ENCODE peak calls at places on chromosomes 5 and 9, in six cellular contexts. V is OCI-LY7, T is brain microvascular endothelial cell, W is neural progenitor cell, L is upper lobe of left lung, Z is tibial nerve. X is an unnamed sample.

GRCh38 chr5:134132372-134133212 is 18.1 kb downstream of the TCF7 start:
- DNase-seq in V (peak; percentile 42), T (no peak), W (no peak), L (no peak), Z (no peak), X (no peak)

GRCh38 chr5:68730220-68731010 is 363.4 kb upstream of the SLC30A5 start:
- DNase-seq in V (no peak), T (peak; percentile 88), W (no peak), L (no peak), Z (peak; percentile 38), X (no peak)

GRCh38 chr9:70466976-70467551 is 52.6 kb upstream of the KLF9 start:
- DNase-seq in V (no peak), T (peak; percentile 82), W (no peak), L (peak; percentile 45), Z (no peak), X (peak; percentile 27)

GRCh38 chr5:177353093-177353492 is 1.6 kb upstream of the LMAN2 start:
- DNase-seq in V (no peak), T (no peak), W (no peak), L (no peak), Z (no peak), X (peak; percentile 63)

GRCh38 chr5:132205385-132206125 is 22.1 kb downstream of the P4HA2 start:
- DNase-seq in V (peak; percentile 94), T (no peak), W (no peak), L (no peak), Z (no peak), X (no peak)

GRCh38 chr5:114467141-114467540 is 105.3 kb downstream of the KCNN2 start:
- DNase-seq in V (no peak), T (no peak), W (no peak), L (no peak), Z (no peak), X (no peak)

GRCh38 chr9:7653262-7653661 is 146.3 kb downstream of the DMAC1 start:
- DNase-seq in V (no peak), T (no peak), W (no peak), L (no peak), Z (no peak), X (no peak)

GRCh38 chr9:89657765-89658164 is 53.0 kb downstream of the GADD45G start:
- DNase-seq in V (no peak), T (no peak), W (no peak), L (no peak), Z (no peak), X (no peak)

GRCh38 chr5:137516961-137517360 is 17.8 kb upstream of the SPOCK1 start:
- DNase-seq in V (no peak), T (no peak), W (no peak), L (no peak), Z (no peak), X (no peak)

GRCh38 chr9:76153902-76154629 is 240.2 kb downstream of the RFK start:
- DNase-seq in V (no peak), T (no peak), W (no peak), L (no peak), Z (no peak), X (no peak)

GRCh38 chr5:146344155-146345118 is 5.8 kb downstream of the POU4F3 start:
- DNase-seq in V (no peak), T (no peak), W (peak; percentile 95), L (no peak), Z (no peak), X (no peak)

GRCh38 chr9:95082401-95083084 is 235.0 kb downstream of the FANCC start:
- DNase-seq in V (no peak), T (no peak), W (no peak), L (no peak), Z (no peak), X (no peak)

GRCh38 chr5:172712610-172713009 is 58.4 kb downstream of the DUSP1 start:
- DNase-seq in V (no peak), T (no peak), W (no peak), L (no peak), Z (no peak), X (no peak)

GRCh38 chr9:37663926-37664325 is 13.2 kb downstream of the FRMPD1 start:
- DNase-seq in V (no peak), T (no peak), W (no peak), L (no peak), Z (no peak), X (no peak)

GRCh38 chr5:92899611-92900010 is 681.4 kb downstream of the NR2F1-AS1 start:
- DNase-seq in V (no peak), T (no peak), W (no peak), L (no peak), Z (no peak), X (no peak)

GRCh38 chr9:74773886-74774479 is 113.7 kb downstream of the TRPM6 start:
- DNase-seq in V (peak; percentile 77), T (peak; percentile 72), W (peak; percentile 84), L (peak; percentile 79), Z (peak; percentile 85), X (peak; percentile 21)

GRCh38 chr9:99925542-99925941 is 19.1 kb downstream of the STX17 start:
- DNase-seq in V (no peak), T (no peak), W (no peak), L (no peak), Z (no peak), X (no peak)

GRCh38 chr9:109256381-109256780 is 64.5 kb downstream of the EPB41L4B start:
- DNase-seq in V (no peak), T (no peak), W (no peak), L (no peak), Z (no peak), X (no peak)

GRCh38 chr5:87150630-87151029 is 117.1 kb upstream of the RASA1 start:
- DNase-seq in V (no peak), T (no peak), W (no peak), L (no peak), Z (no peak), X (no peak)

GRCh38 chr5:91937121-91937520 is 554.0 kb upstream of the ARRDC3 start:
- DNase-seq in V (no peak), T (no peak), W (no peak), L (no peak), Z (no peak), X (no peak)

GRCh38 chr9:5499889-5500398 is 10.4 kb upstream of the PDCD1LG2 start:
- DNase-seq in V (no peak), T (peak; percentile 51), W (no peak), L (peak; percentile 45), Z (peak; percentile 35), X (peak; percentile 14)

GRCh38 chr9:35538361-35539234 is 48.7 kb downstream of the RUSC2 start:
- DNase-seq in V (no peak), T (peak; percentile 61), W (peak; percentile 76), L (peak; percentile 64), Z (peak; percentile 56), X (peak; percentile 56)

GRCh38 chr9:105269593-105269992 is 25.1 kb downstream of the SLC44A1 start:
- DNase-seq in V (no peak), T (no peak), W (no peak), L (no peak), Z (no peak), X (no peak)

GRCh38 chr9:87441251-87441650 is 56.4 kb upstream of the DAPK1 start:
- DNase-seq in V (no peak), T (no peak), W (no peak), L (no peak), Z (no peak), X (no peak)

GRCh38 chr9:13023498-13023897 is 248.7 kb downstream of the LURAP1L start:
- DNase-seq in V (no peak), T (peak; percentile 34), W (no peak), L (no peak), Z (no peak), X (no peak)

GRCh38 chr9:103928452-103928851 is 165.7 kb upstream of the SMC2 start:
- DNase-seq in V (no peak), T (no peak), W (no peak), L (no peak), Z (no peak), X (no peak)

GRCh38 chr9:95444160-95444559 is 72.6 kb downstream of the PTCH1 start:
- DNase-seq in V (no peak), T (no peak), W (no peak), L (no peak), Z (no peak), X (no peak)

GRCh38 chr9:137301086-137301947 is 754 bp downstream of the NRARP start:
- DNase-seq in V (no peak), T (no peak), W (peak; percentile 91), L (no peak), Z (no peak), X (peak; percentile 36)

GRCh38 chr5:127878174-127878750 is 175.1 kb downstream of the CCDC192 start:
- DNase-seq in V (peak; percentile 23), T (peak; percentile 53), W (peak; percentile 60), L (peak; percentile 60), Z (no peak), X (no peak)
- TF ChIP-seq CTCF in V (peak; percentile 62), T (peak; percentile 80), W (peak; percentile 69), L (peak; percentile 61), Z (no peak), X (no peak)

DNA sequence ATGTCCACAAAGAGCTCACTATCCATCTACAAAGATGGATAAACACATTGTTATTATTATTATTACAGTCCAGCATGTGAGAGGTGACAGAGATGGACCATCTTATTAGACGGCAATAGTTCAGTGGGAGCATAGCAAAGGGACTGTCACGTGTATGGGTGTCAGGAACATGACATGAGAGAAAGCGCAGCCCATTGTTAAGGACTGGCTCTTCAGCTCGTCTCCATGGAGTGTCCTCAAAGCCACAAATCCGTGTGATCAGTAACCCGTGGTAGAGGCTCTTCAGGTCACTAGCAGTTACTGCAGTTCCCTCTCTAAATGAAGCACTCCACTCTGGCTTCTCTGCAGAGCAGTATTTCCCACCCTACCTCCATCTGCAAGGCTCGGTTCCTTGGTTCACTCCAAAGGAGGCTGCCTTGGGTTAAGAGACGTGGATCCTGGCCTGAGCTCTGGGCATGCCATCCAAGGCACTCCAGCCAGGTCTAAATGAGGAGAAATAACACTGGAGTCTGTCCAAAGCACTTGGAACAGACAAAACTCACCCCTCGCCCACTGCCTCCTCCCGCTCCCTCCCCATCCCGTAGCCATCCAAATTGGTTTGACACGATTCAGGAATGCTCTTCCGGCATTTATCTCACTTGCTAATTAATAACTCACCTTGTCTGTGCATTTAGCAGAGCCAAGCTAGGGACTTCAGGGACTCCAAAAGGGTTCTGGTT is 122.3 kb upstream of the WWC1 start:
- DNase-seq in V (no peak), T (no peak), W (no peak), L (no peak), Z (no peak), X (no peak)
- H3K27ac ChIP-seq in V (no peak overlapping the region), T (no peak overlapping the region), W (no peak overlapping the region), L (no peak overlapping the region), Z (no peak overlapping the region), X (no peak overlapping the region)

DNA sequence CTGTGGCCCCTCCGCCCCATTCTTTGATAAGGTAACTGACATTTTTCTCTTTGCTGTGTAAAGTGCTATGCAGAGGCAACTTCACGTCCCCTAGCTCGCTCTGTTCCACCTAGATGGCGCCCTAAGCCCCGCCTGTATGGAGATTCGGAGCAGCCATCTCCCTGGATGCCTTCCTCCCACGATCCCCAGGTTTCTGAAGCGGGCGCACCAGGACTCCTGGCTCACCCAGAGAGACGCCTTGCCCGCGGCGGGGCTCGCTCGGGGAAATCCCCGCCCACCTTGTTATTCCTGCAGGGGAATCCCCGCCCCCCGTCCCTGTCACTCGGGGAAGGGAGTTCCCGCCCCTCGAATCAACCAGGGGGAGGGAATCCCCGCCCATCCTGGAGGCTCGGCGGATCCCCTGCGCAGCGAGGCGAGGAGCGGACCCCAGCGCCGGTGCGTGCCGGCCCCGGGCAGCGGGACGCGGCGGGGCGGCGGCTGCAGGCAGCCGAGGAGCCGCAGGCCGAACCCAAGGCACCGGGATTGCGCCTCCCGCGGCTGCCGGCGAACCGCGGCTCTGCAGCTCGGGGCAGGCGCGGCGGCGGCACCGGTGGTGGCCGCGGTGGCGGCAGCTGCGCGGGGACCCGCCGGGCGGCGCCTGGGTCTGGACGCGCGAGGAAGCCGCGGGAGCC is at the start of gene PDZD2:
- DNase-seq in V (peak; percentile 43), T (peak; percentile 42), W (peak; percentile 94), L (peak; percentile 60), Z (peak; percentile 68), X (peak; percentile 43)
- TF ChIP-seq CTCF in V (peak; percentile 72), T (peak; percentile 64), W (peak; percentile 36), L (peak; percentile 93), Z (peak; percentile 39), X (peak; percentile 24)

GRCh38 chr5:56735845-56736641 is 79.3 kb upstream of the MAP3K1 start:
- DNase-seq in V (peak; percentile 85), T (no peak), W (no peak), L (no peak), Z (no peak), X (no peak)
- H3K27ac ChIP-seq in V (peak overlapping the region; percentile 86), T (no peak overlapping the region), W (no peak overlapping the region), L (peak overlapping the region; percentile 50), Z (peak overlapping the region; percentile 11), X (peak overlapping the region; percentile 76)

X was measured in HL-60.